ENCODE peak calls at places on chromosome X, in ten cellular contexts. J is AG09319, G is cardiac muscle cell, Y is B cell, F is nephron progenitor cell, P is GM13977, L is mesothelial cell of epicardium, C is psoas muscle, D is GM13976, O is foreskin fibroblast. V is an unnamed sample.

GRCh38 chrX:20378291-20378920 is 111.7 kb upstream of the RPS6KA3 start:
- DNase-seq in J (no peak), G (no peak), Y (no peak), F (no peak), P (no peak), L (no peak), C (no peak), D (no peak), O (no peak), V (no peak)

GRCh38 chrX:155028192-155028591 is 1.5 kb downstream of the FUNDC2 start:
- DNase-seq in J (no peak), G (no peak), Y (no peak), F (no peak), P (no peak), L (no peak), C (no peak), D (no peak), O (no peak), V (no peak)

GRCh38 chrX:115968436-115969252 is 201.9 kb upstream of the AGTR2 start:
- DNase-seq in J (no peak), G (peak; percentile 72), Y (no peak), F (peak; percentile 72), P (peak; percentile 30), L (peak; percentile 66), C (peak; percentile 40), D (peak; percentile 52), O (no peak), V (peak; percentile 55)

GRCh38 chrX:38600089-38600755 is 38.9 kb downstream of the TSPAN7 start:
- DNase-seq in J (no peak), G (no peak), Y (no peak), F (no peak), P (no peak), L (no peak), C (no peak), D (no peak), O (no peak), V (no peak)

GRCh38 chrX:44767308-44767707 is 76.5 kb upstream of the DUSP21 start:
- DNase-seq in J (no peak), G (no peak), Y (no peak), F (no peak), P (no peak), L (no peak), C (no peak), D (no peak), O (no peak), V (no peak)

GRCh38 chrX:137424679-137425078 is 141.2 kb upstream of the ZIC3 start:
- DNase-seq in J (no peak), G (no peak), Y (no peak), F (peak; percentile 35), P (no peak), L (no peak), C (no peak), D (no peak), O (no peak), V (no peak)

GRCh38 chrX:155048997-155049619 is 21.8 kb downstream of the CMC4 start:
- DNase-seq in J (no peak), G (peak; percentile 74), Y (no peak), F (peak; percentile 51), P (no peak), L (no peak), C (peak; percentile 19), D (no peak), O (no peak), V (peak; percentile 53)

GRCh38 chrX:47577424-47577823 is 4.8 kb upstream of the TIMP1 start:
- DNase-seq in J (no peak), G (no peak), Y (no peak), F (no peak), P (no peak), L (no peak), C (no peak), D (no peak), O (no peak), V (no peak)

GRCh38 chrX:123993326-123993725 is 31.8 kb downstream of the STAG2 start:
- DNase-seq in J (no peak), G (peak; percentile 57), Y (no peak), F (no peak), P (no peak), L (no peak), C (no peak), D (no peak), O (peak; percentile 64), V (no peak)

GRCh38 chrX:112967341-112967740 is 126.7 kb upstream of the AMOT start:
- DNase-seq in J (peak; percentile 8), G (peak; percentile 25), Y (no peak), F (no peak), P (no peak), L (no peak), C (no peak), D (no peak), O (no peak), V (no peak)

GRCh38 chrX:11293113-11293512 is at the start of gene AMELX:
- DNase-seq in J (no peak), G (no peak), Y (no peak), F (no peak), P (no peak), L (no peak), C (no peak), D (no peak), O (no peak), V (no peak)

GRCh38 chrX:120251471-120252011 is 929 bp downstream of the ZBTB33 start:
- DNase-seq in J (no peak), G (peak; percentile 46), Y (peak; percentile 21), F (peak; percentile 19), P (no peak), L (no peak), C (peak; percentile 11), D (no peak), O (peak; percentile 5), V (peak; percentile 16)

GRCh38 chrX:79530310-79531108 is 163.4 kb upstream of the ITM2A start:
- DNase-seq in J (no peak), G (no peak), Y (no peak), F (no peak), P (no peak), L (no peak), C (no peak), D (no peak), O (no peak), V (no peak)

DNA sequence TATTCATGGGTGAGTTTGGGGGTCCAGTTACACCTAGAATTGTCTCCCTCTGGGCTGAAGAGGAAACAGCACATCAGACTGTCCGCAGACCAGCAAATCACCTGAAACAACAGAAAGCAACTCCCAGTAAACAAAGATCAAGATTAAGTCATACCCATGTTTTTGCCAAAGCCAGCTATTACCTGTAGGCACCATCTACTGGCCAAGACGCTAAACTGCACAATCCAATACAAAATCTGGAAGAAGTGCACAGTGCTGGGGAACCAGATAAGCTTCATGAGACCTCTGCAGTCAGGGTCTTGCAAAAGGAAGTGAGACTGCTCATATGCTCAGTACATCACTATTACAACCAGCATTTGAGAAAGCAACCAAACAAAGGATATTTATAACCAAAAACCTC is 157.5 kb upstream of the ITM2A start:
- DNase-seq in J (no peak), G (no peak), Y (no peak), F (no peak), P (peak; percentile 13), L (no peak), C (no peak), D (no peak), O (no peak), V (no peak)
- TF ChIP-seq CTCF in J (no peak), G (no peak), Y (no peak), F (no peak), P (peak; percentile 39), L (no peak), C (no peak), D (peak; percentile 12), O (no peak), V (no peak)

DNA sequence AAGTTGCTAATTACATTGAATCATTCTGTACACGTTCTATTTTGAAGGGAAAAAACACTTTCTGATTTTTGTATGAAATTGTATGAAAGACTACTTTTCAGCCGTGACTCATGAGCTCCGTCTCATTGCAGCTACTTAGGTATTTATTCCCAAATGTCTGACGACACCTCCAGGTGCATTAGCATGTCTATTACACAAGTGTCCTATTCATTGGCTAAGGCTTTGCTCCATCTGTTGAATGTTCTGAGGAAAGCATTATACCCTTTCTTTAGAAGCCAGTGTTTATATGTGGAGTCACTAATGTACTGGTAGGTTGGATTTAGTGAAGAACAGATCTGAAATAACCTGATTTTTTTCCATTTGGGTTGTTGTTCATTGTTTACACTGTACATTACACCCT is 51.8 kb downstream of the MAP7D3 start:
- DNase-seq in J (no peak), G (no peak), Y (no peak), F (no peak), P (no peak), L (no peak), C (no peak), D (no peak), O (no peak), V (no peak)
- TF ChIP-seq CTCF in J (no peak), G (no peak), Y (no peak), F (no peak), P (no peak), L (no peak), C (no peak), D (no peak), O (no peak), V (no peak)

GRCh38 chrX:133177202-133177601 is 41.0 kb downstream of the TFDP3 start:
- DNase-seq in J (no peak), G (no peak), Y (no peak), F (no peak), P (no peak), L (no peak), C (no peak), D (no peak), O (no peak), V (no peak)

GRCh38 chrX:133171962-133172708 is 46.0 kb downstream of the TFDP3 start:
- DNase-seq in J (no peak), G (peak; percentile 6), Y (no peak), F (peak; percentile 7), P (peak; percentile 10), L (no peak), C (no peak), D (no peak), O (no peak), V (no peak)
- TF ChIP-seq CTCF in J (peak; percentile 8), G (peak; percentile 18), Y (no peak), F (peak; percentile 56), P (peak; percentile 25), L (peak; percentile 60), C (peak; percentile 43), D (peak; percentile 36), O (no peak), V (no peak)

GRCh38 chrX:122196338-122196737 is 987.7 kb upstream of the GRIA3 start:
- DNase-seq in J (no peak), G (no peak), Y (no peak), F (no peak), P (no peak), L (no peak), C (no peak), D (no peak), O (no peak), V (no peak)
- TF ChIP-seq CTCF in J (no peak), G (no peak), Y (no peak), F (no peak), P (no peak), L (no peak), C (no peak), D (no peak), O (no peak), V (no peak)

GRCh38 chrX:135595543-135595942 is 75.1 kb downstream of the INTS6L start:
- DNase-seq in J (no peak), G (no peak), Y (no peak), F (no peak), P (no peak), L (no peak), C (no peak), D (no peak), O (no peak), V (no peak)

GRCh38 chrX:135591871-135592270 is 71.4 kb downstream of the INTS6L start:
- DNase-seq in J (no peak), G (no peak), Y (no peak), F (no peak), P (no peak), L (no peak), C (no peak), D (no peak), O (no peak), V (no peak)

GRCh38 chrX:135596495-135596894 is 76.0 kb downstream of the INTS6L start:
- DNase-seq in J (no peak), G (peak; percentile 45), Y (peak; percentile 15), F (peak; percentile 59), P (peak; percentile 37), L (peak; percentile 38), C (peak; percentile 12), D (peak; percentile 35), O (peak; percentile 10), V (peak; percentile 26)
- TF ChIP-seq CTCF in J (peak; percentile 64), G (peak; percentile 57), Y (peak; percentile 54), F (peak; percentile 48), P (peak; percentile 66), L (peak; percentile 41), C (peak; percentile 19), D (peak; percentile 46), O (peak; percentile 47), V (peak; percentile 22)